ENCODE peak calls at places on chromosomes 2 and 18, in seven cellular contexts. N, Y, V, G, I, J and O are unnamed samples.

GRCh38 chr2:38409136-38409903 is 32.2 kb upstream of the ATL2 start:
- DNase-seq in N (no peak), Y (no peak), V (no peak), G (no peak), I (no peak), J (no peak), O (peak)

GRCh38 chr2:159044804-159045286 is 76.4 kb downstream of the TANC1 start:
- DNase-seq in N (peak), Y (no peak), V (no peak), G (no peak), I (no peak), J (no peak), O (no peak)

GRCh38 chr18:59266019-59266369 is 7.3 kb downstream of the RAX start:
- DNase-seq in N (no peak), Y (no peak), V (no peak), G (no peak), I (no peak), J (no peak), O (no peak)

GRCh38 chr2:161839931-161840330 is 215.7 kb downstream of the SLC4A10 start:
- DNase-seq in N (no peak), Y (peak), V (no peak), G (no peak), I (no peak), J (no peak), O (no peak)

GRCh38 chr2:166202778-166203177 is 75.0 kb upstream of the SCN1A start:
- DNase-seq in N (no peak), Y (no peak), V (no peak), G (no peak), I (no peak), J (no peak), O (no peak)

GRCh38 chr2:102618452-102619413 is 620 bp upstream of the SLC9A2 start:
- DNase-seq in N (peak), Y (no peak), V (no peak), G (peak), I (peak), J (no peak), O (no peak)

GRCh38 chr2:194564422-194564821 is 1092.6 kb upstream of the SLC39A10 start:
- DNase-seq in N (no peak), Y (no peak), V (no peak), G (no peak), I (no peak), J (no peak), O (no peak)

GRCh38 chr18:46702399-46702798 is 45.4 kb upstream of the LOXHD1 start:
- DNase-seq in N (no peak), Y (no peak), V (no peak), G (no peak), I (no peak), J (no peak), O (no peak)

GRCh38 chr18:3207565-3207964 is 12.2 kb downstream of the MYOM1 start:
- DNase-seq in N (no peak), Y (no peak), V (no peak), G (peak), I (no peak), J (no peak), O (no peak)

GRCh38 chr2:213500881-213501280 is 216.6 kb downstream of the SPAG16 start:
- DNase-seq in N (no peak), Y (no peak), V (no peak), G (no peak), I (no peak), J (no peak), O (no peak)

GRCh38 chr2:73823916-73824523 is 4.7 kb upstream of the STAMBP start:
- DNase-seq in N (no peak), Y (peak), V (no peak), G (peak), I (peak), J (no peak), O (no peak)

GRCh38 chr18:63138469-63139340 is 180.9 kb downstream of the BCL2 start:
- DNase-seq in N (peak), Y (no peak), V (no peak), G (no peak), I (peak), J (no peak), O (no peak)

GRCh38 chr18:27599202-27599829 is 414.2 kb upstream of the CHST9 start:
- DNase-seq in N (peak), Y (no peak), V (no peak), G (peak), I (peak), J (no peak), O (no peak)

GRCh38 chr18:59606193-59607175 is 90.7 kb downstream of the CCBE1 start:
- DNase-seq in N (no peak), Y (no peak), V (no peak), G (no peak), I (peak), J (no peak), O (no peak)

GRCh38 chr2:42916394-42916793 is 124.0 kb upstream of the HAAO start:
- DNase-seq in N (no peak), Y (no peak), V (no peak), G (no peak), I (no peak), J (no peak), O (no peak)

GRCh38 chr2:62597323-62597722 is 91.3 kb upstream of the TMEM17 start:
- DNase-seq in N (no peak), Y (peak), V (no peak), G (no peak), I (no peak), J (no peak), O (no peak)

GRCh38 chr2:26631815-26632214 is 9.4 kb downstream of the CIB4 start:
- DNase-seq in N (no peak), Y (no peak), V (no peak), G (no peak), I (no peak), J (no peak), O (no peak)

GRCh38 chr2:28898048-28898447 is 3.6 kb downstream of the WDR43 start:
- DNase-seq in N (no peak), Y (no peak), V (no peak), G (no peak), I (no peak), J (no peak), O (no peak)

GRCh38 chr2:68732533-68732932 is 2.1 kb upstream of the ARHGAP25 start:
- DNase-seq in N (no peak), Y (no peak), V (no peak), G (no peak), I (no peak), J (no peak), O (no peak)

GRCh38 chr2:34806891-34807290 is 1207.8 kb upstream of the FAM98A start:
- DNase-seq in N (no peak), Y (no peak), V (no peak), G (no peak), I (no peak), J (no peak), O (no peak)

GRCh38 chr18:23355206-23355605 is 97.9 kb upstream of the RIOK3 start:
- DNase-seq in N (peak), Y (no peak), V (no peak), G (no peak), I (no peak), J (no peak), O (no peak)